ENCODE peak calls at places on chromosomes 5 and 9, in five cellular contexts. X is iris pigment epithelial cell, F is HFFc6, J is neural progenitor cell, H is cardiac muscle cell. O is an unnamed sample.
A peak's percentile ranks its signal among the peaks of the same experiment; 100 is the strongest.

GRCh38 chr5:82355921-82356454 is 77.8 kb upstream of the RPS23 start:
- DNase-seq in J (no peak), X (no peak), H (no peak), F (no peak), O (no peak)

GRCh38 chr5:16178745-16179372 is 732 bp downstream of the MARCHF11 start:
- DNase-seq in F (no peak), H (peak; percentile 96), J (peak; percentile 97), X (peak; percentile 60), O (no peak)

GRCh38 chr5:20958641-20959040 is 970.6 kb upstream of the CDH18 start:
- DNase-seq in J (no peak), X (no peak), H (no peak), F (no peak), O (no peak)

GRCh38 chr9:25964239-25964638 is 286.0 kb upstream of the TUSC1 start:
- DNase-seq in F (peak; percentile 84), X (peak; percentile 72), H (peak; percentile 72), J (peak; percentile 73), O (no peak)

GRCh38 chr9:93278164-93278563 is 94.2 kb downstream of the WNK2 start:
- DNase-seq in H (no peak), X (no peak), F (no peak), J (no peak), O (no peak)

GRCh38 chr9:31119882-31120481 is 1264.5 kb upstream of the ACO1 start:
- DNase-seq in J (peak; percentile 32), X (peak; percentile 10), F (no peak), H (peak; percentile 29), O (no peak)

GRCh38 chr9:70789086-70789485 is 332.3 kb downstream of the TRPM3 start:
- DNase-seq in J (no peak), H (no peak), X (no peak), F (no peak), O (no peak)

GRCh38 chr9:98539954-98540353 is 168.8 kb downstream of the GABBR2 start:
- DNase-seq in H (no peak), J (no peak), F (no peak), X (peak; percentile 49), O (no peak)

GRCh38 chr9:94623253-94623652 is 16.1 kb downstream of the FBP1 start:
- DNase-seq in J (peak; percentile 70), H (peak; percentile 79), F (no peak), X (peak; percentile 32), O (no peak)

GRCh38 chr5:56607551-56607950 is 207.8 kb upstream of the MAP3K1 start:
- DNase-seq in H (no peak), J (no peak), X (peak; percentile 68), F (no peak), O (no peak)

GRCh38 chr5:113381791-113382190 is 53.0 kb downstream of the TSSK1B start:
- DNase-seq in F (no peak), H (no peak), J (no peak), X (peak; percentile 7), O (no peak)

GRCh38 chr5:138186002-138186447 is 7.1 kb downstream of the KIF20A start:
- DNase-seq in H (no peak), J (no peak), X (no peak), F (no peak), O (no peak)

GRCh38 chr5:151072234-151073025 is 8.4 kb downstream of the TNIP1 start:
- DNase-seq in F (peak; percentile 81), J (no peak), H (no peak), X (peak; percentile 89), O (no peak)

GRCh38 chr9:10232352-10232930 is 380.4 kb downstream of the PTPRD start:
- DNase-seq in J (no peak), F (no peak), H (no peak), X (peak; percentile 32), O (no peak)